ENCODE peak calls at places on chromosomes 5 and 9, in seven cellular contexts. W, F, A, M, S, Y and U are unnamed samples. For H3K27me3, the result is how much of the 10 kb centered on the place peaks cover.

GRCh38 chr5:30908356-30908755 is 285.1 kb upstream of the CDH6 start:
- DNase-seq in W (no peak), F (no peak), A (no peak), M (no peak), S (no peak), Y (no peak), U (no peak)

GRCh38 chr5:155343468-155343867 is 329.9 kb downstream of the KIF4B start:
- DNase-seq in W (no peak), F (no peak), A (no peak), M (no peak), S (no peak), Y (no peak), U (no peak)

GRCh38 chr5:147467973-147468508 is 41.8 kb downstream of the DPYSL3 start:
- DNase-seq in W (no peak), F (no peak), A (no peak), M (no peak), S (no peak), Y (no peak), U (no peak)

GRCh38 chr5:142016576-142016975 is 3.7 kb upstream of the GNPDA1 start:
- DNase-seq in W (no peak), F (no peak), A (no peak), M (no peak), S (no peak), Y (no peak), U (no peak)

GRCh38 chr5:79697222-79698164 is 7.9 kb downstream of the CMYA5 start:
- DNase-seq in W (no peak), F (no peak), A (no peak), M (no peak), S (peak), Y (no peak), U (no peak)

GRCh38 chr5:153496835-153497234 is 6.4 kb downstream of the GRIA1 start:
- DNase-seq in W (no peak), F (no peak), A (no peak), M (no peak), S (no peak), Y (no peak), U (no peak)

GRCh38 chr5:77859306-77859705 is 83.2 kb upstream of the TBCA start:
- DNase-seq in W (no peak), F (no peak), A (no peak), M (no peak), S (no peak), Y (no peak), U (no peak)

GRCh38 chr5:98770158-98770910 is 3.1 kb upstream of the RGMB start:
- DNase-seq in W (peak), F (peak), A (peak), M (peak), S (peak), Y (no peak), U (peak)

GRCh38 chr5:165894916-165895315 is 2389.5 kb downstream of the MAT2B start:
- DNase-seq in W (no peak), F (no peak), A (no peak), M (no peak), S (no peak), Y (no peak), U (no peak)

GRCh38 chr9:37499297-37499696 is 13.5 kb downstream of the POLR1E start:
- DNase-seq in W (no peak), F (no peak), A (no peak), M (no peak), S (no peak), Y (no peak), U (no peak)

GRCh38 chr9:16484744-16485143 is 385.7 kb downstream of the BNC2 start:
- DNase-seq in W (no peak), F (no peak), A (no peak), M (no peak), S (no peak), Y (no peak), U (no peak)

GRCh38 chr9:14132798-14133197 is 181.1 kb downstream of the NFIB start:
- DNase-seq in W (no peak), F (no peak), A (no peak), M (no peak), S (no peak), Y (no peak), U (no peak)

GRCh38 chr5:30099634-30100033 is 1093.9 kb upstream of the CDH6 start:
- DNase-seq in W (no peak), F (no peak), A (no peak), M (no peak), S (no peak), Y (no peak), U (no peak)

GRCh38 chr9:98427491-98427890 is 172.0 kb upstream of the TBC1D2 start:
- DNase-seq in W (no peak), F (no peak), A (no peak), M (no peak), S (no peak), Y (no peak), U (peak)

GRCh38 chr5:131987251-131987650 is 24.2 kb downstream of the ACSL6 start:
- DNase-seq in W (no peak), F (no peak), A (no peak), M (no peak), S (no peak), Y (no peak), U (peak)

GRCh38 chr5:142408536-142409252 is 83.9 kb upstream of the SPRY4 start:
- DNase-seq in W (no peak), F (no peak), A (no peak), M (no peak), S (no peak), Y (no peak), U (peak)

GRCh38 chr9:27117489-27118135 is 8.6 kb downstream of the TEK start:
- DNase-seq in W (peak), F (no peak), A (peak), M (no peak), S (no peak), Y (no peak), U (peak)

GRCh38 chr9:81690251-81690851 is 1.0 kb upstream of the TLE1 start:
- DNase-seq in W (peak), F (peak), A (peak), M (peak), S (no peak), Y (no peak), U (peak)

GRCh38 chr9:75148551-75148950 is 60.2 kb downstream of the OSTF1 start:
- DNase-seq in W (no peak), F (no peak), A (no peak), M (no peak), S (no peak), Y (peak), U (no peak)

GRCh38 chr5:10975915-10976314 is 214.9 kb upstream of the DAP start:
- DNase-seq in W (no peak), F (no peak), A (no peak), M (no peak), S (no peak), Y (no peak), U (no peak)

GRCh38 chr5:137342764-137343163 is 156.4 kb downstream of the SPOCK1 start:
- DNase-seq in W (no peak), F (no peak), A (no peak), M (no peak), S (no peak), Y (no peak), U (no peak)

GRCh38 chr5:66989286-66989685 is 207.3 kb downstream of the CD180 start:
- DNase-seq in W (no peak), F (no peak), A (no peak), M (no peak), S (no peak), Y (no peak), U (peak)

GRCh38 chr9:94110821-94111252 is 26.6 kb downstream of the PTPDC1 start:
- DNase-seq in W (no peak), F (no peak), A (no peak), M (no peak), S (no peak), Y (peak), U (no peak)

GRCh38 chr5:18314192-18314778 is 680.0 kb downstream of the TAF11L14 start:
- DNase-seq in W (no peak), F (no peak), A (no peak), M (no peak), S (no peak), Y (no peak), U (no peak)

GRCh38 chr9:36138901-36139300 is 2.4 kb downstream of the GLIPR2 start:
- DNase-seq in W (no peak), F (no peak), A (no peak), M (no peak), S (no peak), Y (no peak), U (no peak)

GRCh38 chr9:137300607-137301085 is 1.4 kb downstream of the NRARP start:
- DNase-seq in W (peak), F (peak), A (no peak), M (no peak), S (no peak), Y (no peak), U (peak)

GRCh38 chr9:1726993-1727759 is 288.0 kb upstream of the SMARCA2 start:
- DNase-seq in W (no peak), F (no peak), A (no peak), M (no peak), S (no peak), Y (no peak), U (no peak)

GRCh38 chr9:98978231-98978681 is 34.5 kb downstream of the COL15A1 start:
- DNase-seq in W (no peak), F (no peak), A (no peak), M (no peak), S (no peak), Y (no peak), U (peak)

GRCh38 chr5:59275537-59276276 is 617.8 kb downstream of the PDE4D start:
- DNase-seq in W (peak), F (peak), A (no peak), M (peak), S (no peak), Y (no peak), U (peak)

GRCh38 chr5:83426855-83427254 is 44.7 kb upstream of the VCAN start:
- DNase-seq in W (no peak), F (no peak), A (no peak), M (no peak), S (peak), Y (no peak), U (no peak)

GRCh38 chr5:45521067-45521466 is 175.1 kb downstream of the HCN1 start:
- DNase-seq in W (peak), F (no peak), A (no peak), M (no peak), S (no peak), Y (no peak), U (peak)

GRCh38 chr9:32456564-32456963 is 69.4 kb downstream of the RIGI start:
- DNase-seq in W (no peak), F (no peak), A (no peak), M (no peak), S (no peak), Y (no peak), U (no peak)

GRCh38 chr5:113675166-113675565 is 161.7 kb downstream of the YTHDC2 start:
- DNase-seq in W (no peak), F (no peak), A (no peak), M (no peak), S (no peak), Y (no peak), U (no peak)

GRCh38 chr9:88532320-88532719 is 2.7 kb upstream of the NXNL2 start:
- DNase-seq in W (no peak), F (no peak), A (peak), M (peak), S (no peak), Y (no peak), U (peak)

GRCh38 chr5:59764361-59764760 is 129.2 kb downstream of the PDE4D start:
- DNase-seq in W (no peak), F (no peak), A (no peak), M (no peak), S (no peak), Y (no peak), U (no peak)

GRCh38 chr5:42109006-42109572 is 184.0 kb downstream of the FBXO4 start:
- DNase-seq in W (no peak), F (no peak), A (no peak), M (no peak), S (no peak), Y (no peak), U (no peak)

GRCh38 chr5:112614986-112615385 is 122.7 kb upstream of the APC start:
- DNase-seq in W (no peak), F (no peak), A (no peak), M (no peak), S (no peak), Y (no peak), U (no peak)

DNA sequence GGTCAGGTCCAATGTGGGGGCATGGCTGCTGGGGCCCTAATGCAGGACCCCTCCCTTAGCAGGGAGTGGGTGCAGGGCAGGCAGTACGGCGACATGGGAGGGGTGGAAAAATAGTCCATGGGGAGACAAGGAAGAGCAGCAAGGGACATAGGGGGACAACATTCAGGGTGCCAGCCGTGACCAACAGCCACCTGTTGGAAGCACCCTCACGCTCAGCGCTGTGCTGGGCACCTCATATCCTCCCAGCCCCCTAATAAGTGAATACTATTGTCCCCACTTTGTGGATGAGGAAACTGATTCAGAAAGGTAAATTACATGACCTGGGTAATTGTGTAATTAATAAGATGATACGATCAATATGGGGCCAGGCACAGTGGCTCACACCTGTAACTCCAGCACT is 3.0 kb upstream of the FIBCD1 start:
- DNase-seq in W (no peak), F (no peak), A (no peak), M (no peak), S (no peak), Y (no peak), U (no peak)
- H3K27me3 ChIP-seq in W (under half), F (under half), A (under half), M (under half), S (under half), Y (under half), U (under half)

DNA sequence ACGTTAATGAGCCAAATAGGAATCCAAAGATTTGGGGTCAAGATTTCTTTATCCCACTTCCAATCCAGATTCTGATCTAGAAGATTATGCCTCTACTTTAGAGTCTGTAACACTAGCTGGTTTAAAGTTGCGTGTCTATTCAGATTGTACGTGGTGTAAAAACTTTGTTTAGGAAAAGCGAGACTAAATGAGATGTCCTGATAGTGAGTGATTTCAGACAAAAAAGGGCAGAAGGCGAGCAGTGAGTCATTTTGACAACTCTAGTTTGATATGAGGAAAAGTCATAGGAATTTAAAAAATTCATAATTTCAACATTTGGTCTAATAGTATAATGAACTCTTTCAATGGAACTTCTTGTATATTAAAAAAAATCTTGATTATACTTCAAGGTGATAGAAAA is 119.6 kb upstream of the KLF9 start:
- DNase-seq in W (no peak), F (no peak), A (no peak), M (no peak), S (no peak), Y (no peak), U (no peak)
- TF ChIP-seq CTCF in W (no peak), F (no peak), A (no peak), M (no peak), S (no peak), Y (no peak), U (no peak)

DNA sequence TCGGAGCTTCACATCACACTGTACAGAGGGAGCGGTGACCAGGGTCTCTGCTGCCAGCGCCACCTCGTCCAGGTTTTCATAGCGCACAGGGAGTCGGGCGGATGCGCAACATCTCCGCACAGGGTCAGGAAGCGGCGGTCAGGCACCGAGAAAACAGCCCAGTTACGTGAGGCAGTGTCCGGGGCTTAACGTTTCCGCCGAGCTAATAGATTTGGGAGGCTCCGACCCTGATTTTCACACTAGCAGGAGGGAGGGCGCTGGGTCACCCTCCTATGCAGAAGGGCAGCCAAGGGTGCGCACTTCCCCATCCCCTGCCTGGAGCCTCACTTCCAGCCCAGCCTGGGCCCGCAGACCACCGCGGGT is 13.7 kb downstream of the BTNL9 start:
- DNase-seq in W (no peak), F (no peak), A (no peak), M (no peak), S (no peak), Y (no peak), U (peak)
- H3K27me3 ChIP-seq in W (half or more), F (under half), A (under half), M (under half), S (under half), Y (half or more), U (under half)

DNA sequence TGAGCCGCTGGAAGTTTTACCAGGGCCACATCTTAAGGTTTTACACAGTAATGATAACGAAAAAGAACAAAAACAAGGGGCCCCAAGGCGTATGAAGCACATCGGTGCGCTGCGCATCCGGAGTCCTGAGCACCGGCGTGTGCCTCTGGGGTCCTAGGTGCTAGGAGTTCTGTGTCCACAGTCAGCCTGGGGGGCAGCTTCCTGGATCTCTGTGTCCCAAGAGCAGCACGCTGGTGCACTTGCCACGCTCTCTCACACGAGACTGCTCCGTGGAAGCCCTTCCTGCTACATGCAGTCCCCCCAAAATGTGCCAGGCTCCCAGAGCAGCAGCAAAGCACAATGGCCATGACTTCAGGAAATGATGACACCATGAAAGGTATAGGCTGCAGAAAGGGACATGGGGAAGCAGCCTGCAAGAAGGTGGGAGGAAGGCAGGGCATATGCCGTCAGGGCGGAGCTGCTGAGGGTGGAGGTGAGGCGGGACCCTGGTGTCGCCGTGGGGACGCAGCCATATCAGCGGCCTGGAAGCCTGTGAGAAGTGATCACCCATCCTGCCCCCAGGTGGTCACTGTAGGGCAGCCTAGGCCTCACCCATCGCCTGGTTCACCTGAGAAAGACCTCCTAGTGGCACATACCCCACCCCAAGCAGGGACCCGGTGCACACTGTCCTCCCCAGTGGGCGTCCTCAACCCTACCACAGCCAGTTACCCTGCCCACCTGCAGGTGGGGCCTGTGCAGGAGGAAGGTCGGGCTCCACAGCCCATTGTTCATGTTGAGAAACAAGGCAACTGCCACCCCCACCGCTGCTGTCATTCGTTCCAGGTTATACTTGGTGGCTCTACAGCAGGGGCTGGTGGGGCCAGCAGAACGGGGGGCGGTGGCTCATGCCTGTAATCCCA is 23.6 kb upstream of the SLC6A3 start:
- DNase-seq in W (no peak), F (no peak), A (peak), M (peak), S (no peak), Y (no peak), U (no peak)
- TF ChIP-seq CTCF in W (no peak), F (no peak), A (no peak), M (no peak), S (no peak), Y (no peak), U (no peak)

GRCh38 chr5:159041754-159042153 is 58.0 kb downstream of the EBF1 start:
- DNase-seq in W (no peak), F (no peak), A (no peak), M (no peak), S (no peak), Y (no peak), U (no peak)
- H3K27me3 ChIP-seq in W (under half), F (under half), A (under half), M (under half), S (under half), Y (under half), U (under half)

DNA sequence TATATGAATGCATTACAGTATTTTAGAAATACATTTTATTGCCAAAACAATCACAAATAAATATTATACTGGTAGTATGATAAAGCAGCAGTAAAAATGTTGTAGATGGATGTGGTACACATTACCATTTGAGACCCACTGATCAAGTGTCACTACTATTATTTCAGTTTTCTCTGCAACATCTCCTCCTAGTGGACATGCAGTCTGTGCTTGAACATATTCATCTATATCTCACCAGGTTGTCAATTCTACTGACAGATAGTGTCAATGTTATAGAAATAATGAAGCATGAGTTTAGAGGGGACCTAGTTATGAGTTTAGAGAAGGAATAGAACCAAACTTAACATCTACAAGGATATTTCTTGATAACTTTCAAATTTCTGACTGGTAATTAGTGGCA is 39.2 kb upstream of the ELOVL7 start:
- DNase-seq in W (no peak), F (no peak), A (no peak), M (no peak), S (no peak), Y (no peak), U (no peak)
- TF ChIP-seq CTCF in W (peak), F (peak), A (no peak), M (no peak), S (peak), Y (peak), U (peak)

DNA sequence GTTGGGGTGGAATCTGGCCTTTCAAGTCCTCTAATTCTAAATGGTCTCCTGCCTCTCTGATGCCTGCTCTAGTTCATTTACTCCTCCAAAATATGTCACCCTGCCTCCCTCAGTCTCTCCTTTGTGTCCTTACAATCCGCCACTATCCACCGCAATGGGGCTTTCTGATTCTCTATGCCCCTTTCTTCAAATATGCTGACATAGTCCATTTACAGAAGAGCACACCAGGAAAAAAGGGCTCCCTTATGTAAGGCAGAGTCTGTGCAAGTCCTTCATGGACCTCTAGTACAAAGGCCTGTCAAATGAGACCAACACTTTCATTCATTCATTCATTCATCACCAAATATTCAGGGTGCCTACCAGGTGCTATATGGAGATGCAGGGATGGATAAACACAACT is 2.0 kb upstream of the ASTN2 start:
- DNase-seq in W (no peak), F (no peak), A (no peak), M (no peak), S (no peak), Y (no peak), U (no peak)
- H3K27me3 ChIP-seq in W (half or more), F (under half), A (under half), M (under half), S (under half), Y (under half), U (under half)